ENCODE peak calls at places on chromosomes 11 and 22, in six cellular contexts. Y is NCI-H2029, R is HFFc6, H is LHCN-M2, Q is hypothalamus, M is astrocyte of the cerebellum. S is an unnamed sample.

GRCh38 chr11:118497831-118498230 is 29.4 kb upstream of the TTC36 start:
- DNase-seq in Y (no peak), R (peak; percentile 28), H (peak; percentile 75), Q (no peak), M (peak; percentile 18), S (peak; percentile 90)

GRCh38 chr11:118441770-118442169 is 5.5 kb downstream of the KMT2A start:
- DNase-seq in Y (no peak), R (no peak), H (no peak), Q (no peak), M (no peak), S (no peak)

GRCh38 chr11:120186799-120187591 is 23.8 kb upstream of the OAF start:
- DNase-seq in Y (no peak), R (peak; percentile 9), H (no peak), Q (no peak), M (no peak), S (no peak)

GRCh38 chr11:47233989-47234668 is 14.5 kb downstream of the ACP2 start:
- DNase-seq in Y (peak; percentile 11), R (peak; percentile 90), H (peak; percentile 79), Q (no peak), M (no peak), S (peak; percentile 78)

GRCh38 chr11:66847461-66848232 is 4.4 kb downstream of the RCE1 start:
- DNase-seq in Y (no peak), R (no peak), H (no peak), Q (no peak), M (no peak), S (no peak)

GRCh38 chr22:29503811-29504372 is 23.9 kb downstream of the NEFH start:
- DNase-seq in Y (no peak), R (peak; percentile 69), H (peak; percentile 67), Q (peak; percentile 43), M (peak; percentile 19), S (peak; percentile 75)

GRCh38 chr11:83956119-83956697 is 670.0 kb upstream of the CCDC90B start:
- DNase-seq in Y (no peak), R (no peak), H (no peak), Q (no peak), M (no peak), S (no peak)

GRCh38 chr22:49527611-49528419 is 299.9 kb downstream of the BRD1 start:
- DNase-seq in Y (no peak), R (no peak), H (no peak), Q (no peak), M (no peak), S (peak; percentile 2)

GRCh38 chr11:131572423-131572822 is 202.0 kb downstream of the NTM start:
- DNase-seq in Y (no peak), R (no peak), H (no peak), Q (peak; percentile 58), M (no peak), S (no peak)

GRCh38 chr11:46615756-46616155 is 1.3 kb downstream of the HARBI1 start:
- DNase-seq in Y (no peak), R (peak; percentile 45), H (peak; percentile 14), Q (no peak), M (no peak), S (no peak)

GRCh38 chr22:49815641-49816071 is 12.0 kb downstream of the BRD1 start:
- DNase-seq in Y (no peak), R (no peak), H (no peak), Q (no peak), M (no peak), S (no peak)

GRCh38 chr11:2135648-2136201 is 3.5 kb downstream of the IGF2 start:
- DNase-seq in Y (no peak), R (no peak), H (no peak), Q (no peak), M (no peak), S (no peak)

GRCh38 chr22:26642465-26643367 is 14.7 kb upstream of the MIAT start:
- DNase-seq in Y (no peak), R (no peak), H (no peak), Q (no peak), M (no peak), S (no peak)

GRCh38 chr11:44901782-44902181 is 48.9 kb downstream of the TP53I11 start:
- DNase-seq in Y (no peak), R (no peak), H (no peak), Q (no peak), M (no peak), S (no peak)

GRCh38 chr11:27214713-27215112 is 148.3 kb downstream of the CCDC34 start:
- DNase-seq in Y (no peak), R (no peak), H (no peak), Q (no peak), M (no peak), S (no peak)

GRCh38 chr11:119696378-119697157 is 32.4 kb downstream of the NECTIN1 start:
- DNase-seq in Y (no peak), R (no peak), H (no peak), Q (no peak), M (no peak), S (no peak)

GRCh38 chr22:20808844-20809243 is 34.9 kb downstream of the SERPIND1 start:
- DNase-seq in Y (no peak), R (no peak), H (peak; percentile 25), Q (no peak), M (no peak), S (no peak)

GRCh38 chr11:86473991-86474833 is 99.5 kb downstream of the CCDC81 start:
- DNase-seq in Y (no peak), R (no peak), H (peak; percentile 75), Q (no peak), M (no peak), S (peak; percentile 87)